ENCODE peak calls at places on chromosomes 2 and 18, in ten cellular contexts. K is left cardiac atrium; A is CD4-positive, alpha-beta T cell; L is IMR-90; B is occipital lobe; F is cardiac muscle cell; H is NCI-H1417; D is RKO; J is stimulated activated CD4-positive, alpha-beta T cell treated with anti-CD3 and anti-CD28 coated beads, Interleukin-1b, Interleukin-23, amount 100 ng/mL, for 4 hours; O is endothelial cell. N is an unnamed sample.

GRCh38 chr2:105907159-105907558 is 162.4 kb downstream of the NCK2 start:
- DNase-seq in K (no peak), A (no peak), L (no peak), B (no peak), F (peak; percentile 38), H (no peak), D (no peak), J (no peak), O (no peak), N (no peak)

GRCh38 chr2:124983595-124983994 is 958.5 kb downstream of the CNTNAP5 start:
- DNase-seq in K (no peak), A (no peak), L (peak; percentile 51), B (no peak), F (peak; percentile 24), H (no peak), D (peak; percentile 64), J (no peak), O (no peak), N (no peak)

GRCh38 chr18:48572402-48573126 is 33.7 kb downstream of the CTIF start:
- DNase-seq in K (no peak), A (no peak), L (no peak), B (no peak), F (no peak), H (no peak), D (no peak), J (no peak), O (no peak), N (no peak)

GRCh38 chr2:7673843-7674242 is 756.6 kb downstream of the RNF144A start:
- DNase-seq in K (no peak), A (no peak), L (no peak), B (no peak), F (no peak), H (no peak), D (no peak), J (no peak), O (no peak), N (no peak)

GRCh38 chr2:183123117-183123958 is 905 bp upstream of the NUP35 start:
- DNase-seq in K (no peak), A (no peak), L (peak; percentile 3), B (no peak), F (no peak), H (no peak), D (peak; percentile 28), J (no peak), O (no peak), N (no peak)

GRCh38 chr2:174903243-174903513 is 102.0 kb downstream of the CHN1 start:
- DNase-seq in K (no peak), A (no peak), L (no peak), B (no peak), F (no peak), H (peak; percentile 3), D (no peak), J (no peak), O (no peak), N (no peak)

GRCh38 chr2:172208881-172209325 is 106.2 kb upstream of the DLX2 start:
- DNase-seq in K (no peak), A (no peak), L (peak; percentile 79), B (no peak), F (peak; percentile 57), H (no peak), D (no peak), J (no peak), O (no peak), N (no peak)

GRCh38 chr2:153478289-153479261 is at the start of gene RPRM:
- DNase-seq in K (peak; percentile 79), A (peak; percentile 22), L (peak; percentile 37), B (peak; percentile 62), F (peak; percentile 73), H (peak; percentile 89), D (no peak), J (peak; percentile 42), O (peak; percentile 92), N (peak; percentile 88)

GRCh38 chr2:119531292-119531691 is 7.0 kb upstream of the SCTR start:
- DNase-seq in K (no peak), A (no peak), L (no peak), B (no peak), F (no peak), H (no peak), D (no peak), J (no peak), O (no peak), N (no peak)

GRCh38 chr2:1968222-1968987 is 224.1 kb upstream of the PXDN start:
- DNase-seq in K (no peak), A (no peak), L (no peak), B (no peak), F (no peak), H (no peak), D (no peak), J (no peak), O (no peak), N (no peak)

GRCh38 chr2:85888745-85889647 is at the start of gene ST3GAL5:
- DNase-seq in K (peak; percentile 94), A (peak; percentile 84), L (peak; percentile 75), B (peak; percentile 81), F (peak; percentile 90), H (peak; percentile 86), D (peak; percentile 80), J (peak; percentile 98), O (peak; percentile 95), N (peak; percentile 64)

GRCh38 chr2:191012845-191013616 is 940 bp downstream of the STAT1 start:
- DNase-seq in K (no peak), A (no peak), L (peak; percentile 30), B (no peak), F (peak; percentile 65), H (no peak), D (peak; percentile 48), J (no peak), O (no peak), N (no peak)

GRCh38 chr18:463442-464310 is 36.8 kb downstream of the COLEC12 start:
- DNase-seq in K (no peak), A (no peak), L (peak; percentile 41), B (no peak), F (peak; percentile 40), H (no peak), D (no peak), J (no peak), O (no peak), N (no peak)

GRCh38 chr2:148909114-148909513 is 34.1 kb downstream of the KIF5C start:
- DNase-seq in K (no peak), A (no peak), L (peak; percentile 3), B (no peak), F (peak; percentile 6), H (no peak), D (peak; percentile 11), J (no peak), O (no peak), N (peak; percentile 82)

GRCh38 chr18:10938241-10938640 is 211.1 kb downstream of the PIEZO2 start:
- DNase-seq in K (no peak), A (no peak), L (no peak), B (no peak), F (no peak), H (no peak), D (no peak), J (no peak), O (no peak), N (no peak)

GRCh38 chr18:57843403-57843802 is 40.3 kb upstream of the ATP8B1 start:
- DNase-seq in K (no peak), A (no peak), L (no peak), B (no peak), F (no peak), H (peak; percentile 60), D (no peak), J (no peak), O (no peak), N (no peak)

GRCh38 chr2:237137626-237138323 is 52.1 kb downstream of the COPS8 start:
- DNase-seq in K (no peak), A (no peak), L (no peak), B (no peak), F (no peak), H (no peak), D (no peak), J (no peak), O (no peak), N (no peak)

GRCh38 chr18:31143025-31143424 is 19.6 kb downstream of the DSC1 start:
- DNase-seq in K (no peak), A (no peak), L (no peak), B (no peak), F (no peak), H (no peak), D (no peak), J (no peak), O (no peak), N (no peak)

GRCh38 chr2:232896111-232896510 is 26.0 kb downstream of the SNORC start:
- DNase-seq in K (no peak), A (no peak), L (no peak), B (no peak), F (no peak), H (no peak), D (no peak), J (no peak), O (no peak), N (no peak)

GRCh38 chr2:42125887-42126594 is 43.1 kb upstream of the EML4 start:
- DNase-seq in K (no peak), A (no peak), L (no peak), B (no peak), F (peak; percentile 55), H (no peak), D (no peak), J (no peak), O (no peak), N (no peak)

GRCh38 chr18:44564922-44565321 is 115.8 kb upstream of the SETBP1 start:
- DNase-seq in K (no peak), A (no peak), L (peak; percentile 8), B (no peak), F (peak; percentile 73), H (no peak), D (no peak), J (no peak), O (no peak), N (no peak)

GRCh38 chr2:71925268-71926097 is 222.2 kb downstream of the CYP26B1 start:
- DNase-seq in K (peak; percentile 14), A (no peak), L (no peak), B (no peak), F (peak; percentile 66), H (no peak), D (no peak), J (no peak), O (no peak), N (no peak)

GRCh38 chr2:71746946-71747501 is 293.7 kb downstream of the DYSF start:
- DNase-seq in K (peak; percentile 66), A (no peak), L (no peak), B (no peak), F (peak; percentile 55), H (no peak), D (no peak), J (no peak), O (no peak), N (no peak)

GRCh38 chr2:190359896-190360376 is 16.5 kb downstream of the INPP1 start:
- DNase-seq in K (peak; percentile 68), A (peak; percentile 9), L (peak; percentile 76), B (peak; percentile 71), F (peak; percentile 81), H (no peak), D (no peak), J (peak; percentile 20), O (no peak), N (peak; percentile 79)

GRCh38 chr18:39223283-39223682 is 1657.7 kb upstream of the CELF4 start:
- DNase-seq in K (no peak), A (no peak), L (no peak), B (no peak), F (no peak), H (no peak), D (no peak), J (no peak), O (no peak), N (no peak)

GRCh38 chr2:24382363-24383021 is 22.2 kb upstream of the ITSN2 start:
- DNase-seq in K (peak; percentile 41), A (peak; percentile 41), L (peak; percentile 65), B (no peak), F (peak; percentile 79), H (peak; percentile 48), D (peak; percentile 79), J (peak; percentile 24), O (peak; percentile 63), N (peak; percentile 37)

GRCh38 chr2:42073739-42074138 is 25.9 kb downstream of the PKDCC start:
- DNase-seq in K (no peak), A (no peak), L (peak; percentile 86), B (no peak), F (no peak), H (no peak), D (no peak), J (no peak), O (no peak), N (no peak)

GRCh38 chr2:158781562-158781961 is 13.6 kb upstream of the DAPL1 start:
- DNase-seq in K (no peak), A (no peak), L (peak; percentile 37), B (no peak), F (peak; percentile 81), H (no peak), D (no peak), J (no peak), O (no peak), N (no peak)

N was measured in NCI-H2029.